ENCODE peak calls at places on chromosomes 5 and 9, in ten cellular contexts. Y is activated naive CD4-positive, alpha-beta T cell; M is cardiac muscle cell; P is HuH-7; J is NCI-H1417; Z is HepG2; T is aorta; A is NCI-H460; O is head of caudate nucleus; F is ACHN. H is an unnamed sample.

GRCh38 chr9:132141364-132141947 is 20.4 kb upstream of the NTNG2 start:
- DNase-seq in Y (no peak), M (peak), P (no peak), J (peak), Z (no peak), T (no peak), A (no peak), O (peak), F (peak), H (no peak)

GRCh38 chr9:36328798-36329411 is 70.7 kb upstream of the GNE start:
- DNase-seq in Y (no peak), M (peak), P (peak), J (peak), Z (peak), T (no peak), A (peak), O (no peak), F (peak), H (peak)

GRCh38 chr9:114856210-114856941 is 50.5 kb upstream of the TNFSF15 start:
- DNase-seq in Y (no peak), M (peak), P (no peak), J (no peak), Z (no peak), T (no peak), A (no peak), O (no peak), F (no peak), H (no peak)

GRCh38 chr5:101991486-101991885 is 304.6 kb downstream of the SLCO4C1 start:
- DNase-seq in Y (no peak), M (no peak), P (no peak), J (no peak), Z (no peak), T (no peak), A (no peak), O (no peak), F (no peak), H (no peak)

GRCh38 chr5:129945031-129945430 is 40.8 kb downstream of the CHSY3 start:
- DNase-seq in Y (no peak), M (peak), P (no peak), J (no peak), Z (no peak), T (no peak), A (no peak), O (no peak), F (no peak), H (no peak)

GRCh38 chr9:2336055-2336454 is 285.5 kb upstream of the VLDLR start:
- DNase-seq in Y (no peak), M (peak), P (no peak), J (no peak), Z (no peak), T (no peak), A (no peak), O (no peak), F (peak), H (no peak)

GRCh38 chr5:119945696-119946095 is 316.3 kb downstream of the FAM170A start:
- DNase-seq in Y (no peak), M (no peak), P (no peak), J (no peak), Z (no peak), T (no peak), A (no peak), O (no peak), F (no peak), H (no peak)

GRCh38 chr5:177357459-177358332 is at the start of gene RGS14:
- DNase-seq in Y (peak), M (peak), P (no peak), J (peak), Z (no peak), T (peak), A (no peak), O (no peak), F (no peak), H (peak)

GRCh38 chr5:1244976-1245375 is 19.8 kb downstream of the SLC6A18 start:
- DNase-seq in Y (no peak), M (no peak), P (peak), J (peak), Z (no peak), T (no peak), A (no peak), O (peak), F (peak), H (no peak)

GRCh38 chr5:110034076-110034475 is 344.3 kb downstream of the MAN2A1 start:
- DNase-seq in Y (no peak), M (no peak), P (no peak), J (no peak), Z (no peak), T (no peak), A (no peak), O (no peak), F (no peak), H (no peak)

GRCh38 chr5:35136386-35136785 is 88.6 kb upstream of the AGXT2 start:
- DNase-seq in Y (no peak), M (peak), P (no peak), J (no peak), Z (no peak), T (no peak), A (no peak), O (no peak), F (peak), H (no peak)

GRCh38 chr5:72065751-72066255 is 41.5 kb upstream of the MAP1B start:
- DNase-seq in Y (no peak), M (peak), P (no peak), J (peak), Z (no peak), T (no peak), A (no peak), O (no peak), F (peak), H (no peak)

GRCh38 chr5:1412163-1412562 is 33.1 kb downstream of the SLC6A3 start:
- DNase-seq in Y (no peak), M (no peak), P (no peak), J (no peak), Z (no peak), T (peak), A (no peak), O (no peak), F (no peak), H (no peak)

GRCh38 chr9:116700882-116701836 is 14.1 kb downstream of the TRIM32 start:
- DNase-seq in Y (no peak), M (no peak), P (no peak), J (peak), Z (no peak), T (no peak), A (no peak), O (no peak), F (no peak), H (peak)

H was measured in PC-9.